ENCODE peak calls at places on chromosomes 11 and 22, in five cellular contexts. N is AG04449, I is hypothalamus, Q is DMS153, O is stomach. J is an unnamed sample.

GRCh38 chr11:115422013-115422697 is 82.1 kb downstream of the CADM1 start:
- DNase-seq in N (no peak), I (no peak), O (no peak), Q (no peak), J (no peak)

GRCh38 chr11:110755961-110756360 is 43.7 kb upstream of the ARHGAP20 start:
- DNase-seq in Q (no peak), N (no peak), O (no peak), I (no peak), J (no peak)

GRCh38 chr22:17911312-17911705 is 113.1 kb downstream of the MICAL3 start:
- DNase-seq in Q (no peak), N (no peak), O (no peak), I (no peak), J (no peak)

GRCh38 chr22:35257321-35258143 is at the start of gene HMGXB4:
- DNase-seq in O (peak; percentile 90), N (peak; percentile 38), Q (peak; percentile 67), I (peak; percentile 85), J (peak; percentile 89)

GRCh38 chr11:117970400-117971024 is 15.7 kb upstream of the IL10RA start:
- DNase-seq in I (no peak), Q (peak; percentile 2), O (no peak), N (no peak), J (peak; percentile 62)

GRCh38 chr22:46934746-46935491 is 172.5 kb downstream of the TBC1D22A start:
- DNase-seq in N (peak; percentile 67), O (no peak), I (no peak), Q (no peak), J (peak; percentile 25)

GRCh38 chr11:92848578-92848977 is 120.9 kb upstream of the MTNR1B start:
- DNase-seq in N (no peak), Q (no peak), I (no peak), O (no peak), J (no peak)

GRCh38 chr11:125483592-125483991 is 12.5 kb downstream of the FEZ1 start:
- DNase-seq in O (no peak), I (no peak), Q (no peak), N (no peak), J (no peak)

GRCh38 chr11:117996058-117996457 is 9.9 kb downstream of the IL10RA start:
- DNase-seq in Q (no peak), N (no peak), O (no peak), I (no peak), J (no peak)

GRCh38 chr11:94740083-94740974 is 27.8 kb upstream of the AMOTL1 start:
- DNase-seq in I (no peak), O (no peak), Q (no peak), N (no peak), J (peak; percentile 48)

GRCh38 chr11:19553683-19554333 is 158.8 kb upstream of the NAV2 start:
- DNase-seq in N (no peak), O (peak; percentile 89), Q (peak; percentile 64), I (peak; percentile 73), J (peak; percentile 84)

GRCh38 chr22:17867160-17867785 is 93.0 kb upstream of the BID start:
- DNase-seq in I (no peak), Q (peak; percentile 44), O (no peak), N (no peak), J (peak; percentile 86)

J was measured in colonic mucosa.